ENCODE peak calls at places on chromosome 1, in six cellular contexts. F, L, G, X, J and P are unnamed samples.

GRCh38 chr1:59237905-59238304 is 59.0 kb upstream of the FGGY start:
- DNase-seq in J (no peak), F (no peak), L (no peak), X (no peak), G (no peak), P (no peak)

GRCh38 chr1:33985656-33986055 is 121.8 kb downstream of the HMGB4 start:
- DNase-seq in J (peak; percentile 56), X (no peak), G (no peak), F (no peak), L (no peak), P (peak; percentile 80)

GRCh38 chr1:237507005-237507404 is 383.7 kb downstream of the ZP4 start:
- DNase-seq in J (no peak), F (no peak), L (peak; percentile 41), X (no peak), G (no peak), P (no peak)

GRCh38 chr1:100891380-100891779 is 3.3 kb downstream of the EXTL2 start:
- DNase-seq in G (no peak), X (no peak), J (no peak), F (no peak), L (no peak), P (no peak)

GRCh38 chr1:54968581-54968980 is 11.8 kb upstream of the TMEM61 start:
- DNase-seq in F (peak; percentile 53), X (no peak), G (no peak), L (no peak), J (no peak), P (no peak)

GRCh38 chr1:167518331-167518700 is at the start of gene CD247:
- DNase-seq in J (no peak), G (no peak), L (no peak), X (peak; percentile 62), F (no peak), P (no peak)

GRCh38 chr1:226643701-226644540 is 95.2 kb downstream of the ITPKB start:
- DNase-seq in J (no peak), F (no peak), G (peak; percentile 24), L (peak; percentile 53), X (no peak), P (no peak)

GRCh38 chr1:2108213-2108876 is 58.1 kb downstream of the PRKCZ start:
- DNase-seq in G (no peak), L (peak; percentile 26), F (no peak), X (no peak), J (peak; percentile 31), P (peak; percentile 73)

GRCh38 chr1:34696230-34696629 is 58.6 kb upstream of the GJB5 start:
- DNase-seq in X (no peak), L (no peak), G (no peak), F (no peak), J (no peak), P (no peak)

GRCh38 chr1:213122514-213122929 is 71.5 kb downstream of the RPS6KC1 start:
- DNase-seq in F (peak; percentile 46), X (no peak), G (no peak), L (peak; percentile 58), J (peak; percentile 85), P (peak; percentile 20)

GRCh38 chr1:30679201-30679975 is 44.0 kb downstream of the MATN1 start:
- DNase-seq in X (no peak), J (no peak), F (no peak), G (no peak), L (no peak), P (no peak)

GRCh38 chr1:118154220-118154619 is 30.8 kb downstream of the SPAG17 start:
- DNase-seq in J (no peak), G (no peak), X (no peak), L (peak; percentile 46), F (peak; percentile 36), P (peak; percentile 37)

GRCh38 chr1:209651148-209651547 is 1.1 kb downstream of the LAMB3 start:
- DNase-seq in F (no peak), G (peak; percentile 80), J (peak; percentile 88), L (peak; percentile 57), X (peak; percentile 58), P (peak; percentile 90)

GRCh38 chr1:243343970-243344749 is 88.3 kb downstream of the SDCCAG8 start:
- DNase-seq in X (no peak), L (peak; percentile 34), J (peak; percentile 81), G (no peak), F (peak; percentile 72), P (peak; percentile 51)

GRCh38 chr1:58397187-58397820 is 149.2 kb downstream of the OMA1 start:
- DNase-seq in X (no peak), L (no peak), J (peak; percentile 39), F (no peak), G (no peak), P (peak; percentile 86)

GRCh38 chr1:11198851-11199628 is 9.9 kb downstream of the ANGPTL7 start:
- DNase-seq in J (no peak), L (no peak), G (no peak), F (peak; percentile 88), X (no peak), P (no peak)

GRCh38 chr1:1013105-1013921 is at the start of gene ISG15:
- DNase-seq in X (peak; percentile 78), F (peak; percentile 74), L (peak; percentile 93), J (peak; percentile 96), G (peak; percentile 95), P (peak; percentile 89)

GRCh38 chr1:42524330-42524729 is 61.2 kb downstream of the CCDC30 start:
- DNase-seq in X (no peak), J (no peak), F (no peak), L (no peak), G (no peak), P (no peak)